ENCODE peak calls at places on chromosomes 7 and 10, in six cellular contexts. T is neural progenitor cell, I is SK-N-SH, W is HCT116, A is MM.1S, Y is PC-3. S is an unnamed sample.

GRCh38 chr10:95755511-95756004 is 405 bp upstream of the ENTPD1 start:
- DNase-seq in Y (peak; percentile 16), T (peak; percentile 15), I (no peak), A (no peak), W (no peak), S (no peak)

GRCh38 chr7:79293655-79294142 is 159.8 kb downstream of the MAGI2 start:
- DNase-seq in Y (peak; percentile 96), A (no peak), I (no peak), T (no peak), W (no peak), S (no peak)

GRCh38 chr7:151607464-151607867 is 87.8 kb upstream of the RHEB start:
- DNase-seq in I (no peak), A (no peak), T (no peak), Y (peak; percentile 63), W (peak; percentile 37), S (peak; percentile 45)

GRCh38 chr10:76185476-76186255 is 754.2 kb downstream of the LRMDA start:
- DNase-seq in T (no peak), A (no peak), Y (no peak), W (no peak), I (peak; percentile 40), S (no peak)

GRCh38 chr7:48041665-48041995 is 6.3 kb downstream of the C7orf57 start:
- DNase-seq in A (no peak), I (no peak), T (no peak), W (no peak), Y (peak; percentile 52), S (peak; percentile 81)

GRCh38 chr7:70589590-70589989 is 542.4 kb upstream of the GALNT17 start:
- DNase-seq in I (no peak), A (no peak), T (no peak), Y (no peak), W (no peak), S (no peak)

GRCh38 chr10:108911814-108912541 is 1011.3 kb downstream of the XPNPEP1 start:
- DNase-seq in T (peak; percentile 93), A (no peak), Y (peak; percentile 82), W (no peak), I (peak; percentile 72), S (peak; percentile 87)

GRCh38 chr7:93013471-93014061 is 104.2 kb downstream of the SAMD9 start:
- DNase-seq in T (no peak), Y (no peak), A (no peak), W (no peak), I (no peak), S (no peak)

GRCh38 chr7:127918130-127918529 is 113.1 kb downstream of the LRRC4 start:
- DNase-seq in A (no peak), T (no peak), W (no peak), Y (no peak), I (no peak), S (no peak)

GRCh38 chr10:6400331-6400730 is 179.7 kb downstream of the PRKCQ start:
- DNase-seq in W (no peak), I (no peak), A (no peak), T (no peak), Y (no peak), S (no peak)

GRCh38 chr7:40733578-40733977 is 598.8 kb downstream of the SUGCT start:
- DNase-seq in I (no peak), T (no peak), A (no peak), W (no peak), Y (no peak), S (no peak)

GRCh38 chr10:34290412-34291082 is 524.5 kb downstream of the PARD3 start:
- DNase-seq in T (no peak), Y (peak; percentile 70), W (no peak), I (no peak), A (no peak), S (peak; percentile 61)

GRCh38 chr7:107999814-108000560 is 3.0 kb downstream of the LAMB1 start:
- DNase-seq in I (no peak), T (no peak), W (no peak), Y (no peak), A (no peak), S (peak; percentile 45)

GRCh38 chr7:99386584-99387238 is 12.2 kb downstream of the ARPC1B start:
- DNase-seq in A (peak; percentile 49), T (no peak), I (peak; percentile 58), W (no peak), Y (peak; percentile 48), S (peak; percentile 59)

GRCh38 chr7:19984231-19984632 is 210.8 kb upstream of the TMEM196 start:
- DNase-seq in I (no peak), W (no peak), Y (peak; percentile 44), T (peak; percentile 46), A (no peak), S (no peak)

GRCh38 chr7:116399808-116400207 is 99.7 kb upstream of the CAV2 start:
- DNase-seq in Y (peak; percentile 61), W (no peak), A (no peak), T (no peak), I (no peak), S (peak; percentile 74)

GRCh38 chr10:119524720-119525070 is 17.8 kb downstream of the RGS10 start:
- DNase-seq in I (no peak), Y (no peak), A (no peak), W (no peak), T (no peak), S (no peak)

GRCh38 chr7:81721428-81721827 is 48.4 kb downstream of the HGF start:
- DNase-seq in I (no peak), Y (peak; percentile 72), A (no peak), W (no peak), T (no peak), S (no peak)

GRCh38 chr10:127928021-127928806 is 21.3 kb downstream of the PTPRE start:
- DNase-seq in T (no peak), W (no peak), A (no peak), I (peak; percentile 57), Y (peak; percentile 31), S (peak; percentile 77)

DNA sequence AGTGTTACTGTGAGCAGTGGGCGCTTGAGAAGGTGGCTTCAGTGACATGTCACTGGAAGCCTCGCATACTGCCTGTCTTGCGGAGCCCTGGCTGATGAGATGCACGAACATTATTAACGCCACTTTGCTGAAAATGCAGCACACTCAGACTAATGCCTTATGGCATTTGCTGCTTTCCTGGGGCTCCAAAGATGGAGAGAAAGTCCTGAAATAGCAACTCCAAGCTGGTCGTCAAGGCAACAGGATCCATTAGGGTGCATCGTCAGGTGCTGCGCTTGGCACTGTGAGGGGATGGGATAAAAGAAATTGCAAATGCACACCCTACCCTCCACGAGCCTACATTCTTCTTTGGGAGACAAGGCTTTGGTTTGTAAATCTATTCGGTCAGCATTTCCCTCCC is 592.5 kb downstream of the TYW1 start:
- DNase-seq in Y (no peak), I (no peak), A (no peak), W (no peak), T (no peak), S (no peak)
- H3K27ac ChIP-seq in Y (no peak overlapping the region), I (no peak overlapping the region), A (no peak overlapping the region), W (no peak overlapping the region), T (no peak overlapping the region), S (no peak overlapping the region)

DNA sequence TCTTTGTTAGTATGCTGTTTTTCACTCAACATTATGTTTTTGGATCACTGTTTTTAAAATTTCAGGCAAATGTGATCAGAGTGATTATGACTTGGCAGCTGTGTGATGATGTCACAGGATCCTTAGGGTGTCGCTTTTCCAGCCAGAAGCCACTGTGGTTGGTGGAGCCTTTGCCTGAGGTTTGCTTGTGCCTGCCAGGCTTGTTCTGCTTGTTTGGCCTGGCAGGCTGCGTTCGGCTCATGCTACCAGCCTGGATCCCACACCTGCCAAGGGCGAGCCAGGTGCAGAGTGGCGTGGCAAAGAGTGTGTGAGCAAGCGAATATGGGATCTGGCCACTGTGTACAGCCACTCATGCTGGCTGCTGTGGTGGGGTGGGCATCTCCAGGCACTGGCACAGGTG is 55.7 kb downstream of the ADK start:
- DNase-seq in I (no peak), Y (peak; percentile 82), T (no peak), A (no peak), W (no peak), S (no peak)
- TF ChIP-seq EZH2phosphoT487 in I (no peak), Y (no peak), T (no peak), A (no peak), W (no peak), S (no peak)

DNA sequence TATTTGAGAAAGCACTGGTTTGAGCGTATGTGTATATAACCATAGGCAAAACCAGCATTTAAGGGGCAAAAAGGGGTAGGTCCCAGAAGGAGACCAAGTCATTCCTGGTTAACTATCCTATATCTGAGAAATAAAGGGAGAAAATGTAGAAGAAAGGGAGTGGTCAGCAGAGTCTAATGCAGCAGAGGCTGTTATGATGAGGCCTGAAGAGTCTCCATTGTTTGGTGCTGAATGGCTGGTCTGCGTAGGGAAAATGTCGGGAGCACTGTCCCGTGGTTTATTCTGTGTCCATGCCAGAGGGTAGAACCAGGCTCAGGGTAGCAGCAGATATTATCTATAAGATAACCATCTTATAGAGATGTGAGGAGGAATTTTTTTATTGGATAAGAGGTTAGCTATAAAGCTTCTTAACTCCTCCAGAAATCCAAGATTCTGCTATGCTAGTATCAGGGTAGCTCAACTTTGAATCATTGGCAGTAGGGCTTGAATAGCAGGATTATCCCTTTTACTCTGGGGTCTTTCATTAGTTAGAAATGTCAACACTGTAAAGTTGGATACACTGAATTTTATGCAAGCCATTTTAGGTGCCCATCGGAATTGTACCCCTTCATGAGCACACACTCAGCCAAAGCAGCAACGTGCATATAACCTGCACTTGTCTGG is 312.1 kb upstream of the FZD1 start:
- DNase-seq in I (no peak), Y (no peak), W (no peak), A (no peak), T (peak; percentile 56), S (no peak)
- H3K9ac ChIP-seq in I (no peak overlapping the region), Y (no peak overlapping the region), W (no peak overlapping the region), A (no peak overlapping the region), T (no peak overlapping the region), S (no peak overlapping the region)

DNA sequence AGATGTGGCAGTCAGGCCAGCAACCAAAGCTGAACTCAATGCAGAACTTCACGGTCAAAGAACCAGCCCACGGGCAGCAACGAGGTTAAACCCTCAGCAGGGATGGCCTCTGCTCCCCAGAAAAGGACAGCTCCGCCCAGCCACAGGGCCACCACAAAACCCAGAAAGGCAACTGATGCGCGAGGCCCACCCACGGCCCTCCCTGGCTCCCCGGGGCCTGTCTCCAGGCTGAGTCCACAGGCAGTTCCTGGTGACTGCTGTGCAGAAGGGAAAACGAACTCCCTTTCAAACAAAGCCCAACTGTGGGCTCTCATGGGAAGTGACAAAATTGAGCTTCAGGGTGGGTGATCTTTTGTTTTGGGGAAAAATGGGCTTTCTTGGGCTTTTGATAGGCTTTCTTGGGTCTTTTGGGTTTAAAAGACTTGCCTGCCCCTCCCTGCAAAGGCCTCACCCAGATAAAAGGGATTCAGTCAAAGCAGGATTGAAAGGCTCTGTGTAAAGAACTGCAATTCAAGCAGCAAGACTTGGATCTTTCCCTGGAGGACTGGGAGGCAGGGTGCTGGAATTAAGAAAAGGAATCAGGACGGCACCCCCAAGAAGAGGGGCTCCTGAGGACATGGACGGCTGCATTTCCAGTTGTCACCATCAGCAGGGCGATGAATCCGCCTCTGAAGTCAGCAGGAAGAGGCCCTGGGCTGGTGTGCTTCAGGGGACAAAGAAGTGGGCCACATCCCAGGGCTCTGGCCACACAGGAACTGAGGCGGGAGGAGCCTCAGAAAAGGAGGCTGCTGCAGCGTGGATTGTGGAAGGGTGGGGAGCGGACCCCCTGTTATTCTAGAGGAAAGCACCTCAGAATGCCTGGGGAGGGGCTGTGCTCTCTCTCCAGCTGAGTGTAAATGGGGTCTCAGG is 209.9 kb downstream of the USP6NL start:
- DNase-seq in I (no peak), T (peak; percentile 55), A (no peak), W (no peak), Y (no peak), S (no peak)
- H3K27ac ChIP-seq in I (no peak overlapping the region), T (peak overlapping the region; percentile 63), A (no peak overlapping the region), W (no peak overlapping the region), Y (no peak overlapping the region), S (no peak overlapping the region)

DNA sequence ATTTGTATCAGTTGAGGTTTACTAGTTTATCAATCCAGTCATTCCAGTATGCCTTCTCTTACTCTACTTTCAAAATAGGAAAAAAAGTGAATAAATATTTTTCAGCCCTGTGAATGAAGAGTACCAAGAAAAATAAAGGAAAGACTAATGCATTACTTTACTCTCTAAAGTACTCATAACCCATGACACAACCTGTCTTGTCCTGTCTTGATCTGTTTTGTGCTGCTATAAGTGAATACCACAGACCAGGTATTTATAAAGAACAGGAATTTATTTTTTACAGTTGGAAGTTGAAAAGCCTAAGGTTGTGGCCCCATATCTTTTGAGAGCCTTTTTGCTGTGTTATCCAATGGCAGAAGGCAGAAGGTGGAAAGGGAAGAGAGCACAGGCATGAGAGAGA is 194.6 kb upstream of the DKK1 start:
- DNase-seq in T (no peak), Y (no peak), A (no peak), I (no peak), W (no peak), S (no peak)
- TF ChIP-seq EZH2phosphoT487 in T (no peak), Y (no peak), A (no peak), I (no peak), W (no peak), S (no peak)